ENCODE peak calls at places on chromosomes 13 and 19, in five cellular contexts. C is suprapubic skin, T is aorta, H is IMR-90, K is breast epithelium. A is an unnamed sample. For H3K4me1, the result is how much of the 10 kb centered on the place peaks cover.

GRCh38 chr19:5287066-5287465 is 53.5 kb downstream of the PTPRS start:
- DNase-seq in C (no peak), T (no peak), H (no peak), K (no peak), A (no peak)

GRCh38 chr19:49333426-49334288 is 1.5 kb upstream of the CD37 start:
- DNase-seq in C (peak), T (peak), H (peak), K (peak), A (peak)

GRCh38 chr13:29136341-29136740 is 316.2 kb downstream of the MTUS2 start:
- DNase-seq in C (no peak), T (no peak), H (no peak), K (no peak), A (no peak)

GRCh38 chr19:55986487-55986886 is at the start of gene NLRP5:
- DNase-seq in C (no peak), T (no peak), H (no peak), K (peak), A (no peak)

GRCh38 chr19:41298327-41298964 is 11.5 kb upstream of the CCDC97 start:
- DNase-seq in C (no peak), T (peak), H (peak), K (peak), A (peak)

GRCh38 chr19:33458171-33458633 is 63.4 kb downstream of the PEPD start:
- DNase-seq in C (peak), T (peak), H (no peak), K (peak), A (peak)

GRCh38 chr13:43446126-43446525 is 340.6 kb downstream of the ENOX1 start:
- DNase-seq in C (no peak), T (no peak), H (no peak), K (no peak), A (no peak)

GRCh38 chr13:68063181-68063580 is 833.0 kb upstream of the PCDH9 start:
- DNase-seq in C (no peak), T (no peak), H (no peak), K (no peak), A (no peak)

GRCh38 chr19:48571378-48572162 is 19.6 kb downstream of the SULT2B1 start:
- DNase-seq in C (no peak), T (no peak), H (no peak), K (peak), A (no peak)

GRCh38 chr19:46603195-46603637 is 2.1 kb downstream of the CALM3 start:
- DNase-seq in C (peak), T (peak), H (no peak), K (no peak), A (peak)

GRCh38 chr19:43483281-43483680 is 17.9 kb upstream of the LYPD3 start:
- DNase-seq in C (no peak), T (no peak), H (no peak), K (no peak), A (no peak)

GRCh38 chr19:44677019-44677809 is 5.9 kb downstream of the CEACAM19 start:
- DNase-seq in C (no peak), T (no peak), H (peak), K (no peak), A (no peak)

GRCh38 chr19:17755977-17756670 is 4.8 kb downstream of the FCHO1 start:
- DNase-seq in C (no peak), T (no peak), H (peak), K (no peak), A (no peak)

GRCh38 chr19:5220361-5220760 is 120.3 kb downstream of the PTPRS start:
- DNase-seq in C (no peak), T (no peak), H (no peak), K (no peak), A (no peak)

GRCh38 chr19:47776568-47776967 is 1.9 kb upstream of the SELENOW start:
- DNase-seq in C (no peak), T (no peak), H (no peak), K (no peak), A (no peak)

GRCh38 chr13:43905435-43906031 is 25.8 kb downstream of the LACC1 start:
- DNase-seq in C (no peak), T (no peak), H (peak), K (no peak), A (no peak)

GRCh38 chr19:19160489-19161035 is 9.5 kb downstream of the MEF2B start:
- DNase-seq in C (no peak), T (no peak), H (no peak), K (no peak), A (no peak)

GRCh38 chr19:47607564-47608073 is 1.3 kb upstream of the BICRA start:
- DNase-seq in C (no peak), T (no peak), H (no peak), K (no peak), A (no peak)

GRCh38 chr19:55626350-55626749 is 2.0 kb upstream of the ZNF784 start:
- DNase-seq in C (no peak), T (no peak), H (no peak), K (no peak), A (no peak)

GRCh38 chr19:7251502-7251901 is 42.7 kb downstream of the INSR start:
- DNase-seq in C (no peak), T (no peak), H (no peak), K (no peak), A (no peak)

GRCh38 chr19:23312515-23312914 is 62.3 kb upstream of the ZNF724 start:
- DNase-seq in C (no peak), T (no peak), H (peak), K (no peak), A (no peak)

GRCh38 chr13:40781717-40782116 is 7.7 kb upstream of the SLC25A15 start:
- DNase-seq in C (peak), T (no peak), H (no peak), K (no peak), A (no peak)
- H3K4me1 ChIP-seq in C (under half), T (under half), H (under half), K (under half), A (under half)

DNA sequence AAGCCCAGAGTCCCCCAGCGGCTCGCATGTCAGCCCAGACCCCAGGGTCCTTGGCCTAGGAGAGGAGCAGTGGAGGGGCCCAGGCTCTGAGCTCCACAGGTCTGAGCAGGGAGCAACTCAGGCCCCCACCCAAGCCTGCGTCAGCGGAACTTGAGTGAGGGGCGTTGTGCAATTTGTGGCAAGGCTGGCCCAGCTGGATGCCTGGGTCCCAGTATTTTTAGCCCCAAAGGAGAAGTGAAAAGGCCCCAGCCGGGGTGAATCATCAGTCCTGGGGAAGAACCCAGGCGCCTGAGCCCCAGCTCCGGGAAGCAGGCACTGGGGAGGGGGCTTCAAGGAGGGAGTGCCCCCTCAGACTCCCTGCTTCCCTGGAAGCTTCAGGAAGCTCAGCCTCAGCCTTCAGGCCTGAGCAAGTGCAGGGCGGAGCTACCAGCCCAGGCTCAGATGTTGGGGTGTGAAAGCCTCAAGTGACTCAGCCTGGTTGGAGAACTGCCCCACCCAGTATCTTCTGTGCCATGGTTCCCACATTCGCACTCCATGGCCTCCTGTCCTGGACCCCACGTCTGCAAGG is 7.2 kb downstream of the MED29 start:
- DNase-seq in C (peak), T (peak), H (peak), K (no peak), A (peak)
- H3K4me1 ChIP-seq in C (half or more), T (under half), H (under half), K (under half), A (under half)

GRCh38 chr13:47679391-47679790 is 321.7 kb downstream of the SUCLA2 start:
- DNase-seq in C (no peak), T (no peak), H (peak), K (no peak), A (no peak)

GRCh38 chr13:47675871-47676270 is 325.2 kb downstream of the SUCLA2 start:
- DNase-seq in C (no peak), T (no peak), H (no peak), K (no peak), A (no peak)

GRCh38 chr13:47678201-47678963 is 322.7 kb downstream of the SUCLA2 start:
- DNase-seq in C (no peak), T (no peak), H (no peak), K (no peak), A (no peak)

DNA sequence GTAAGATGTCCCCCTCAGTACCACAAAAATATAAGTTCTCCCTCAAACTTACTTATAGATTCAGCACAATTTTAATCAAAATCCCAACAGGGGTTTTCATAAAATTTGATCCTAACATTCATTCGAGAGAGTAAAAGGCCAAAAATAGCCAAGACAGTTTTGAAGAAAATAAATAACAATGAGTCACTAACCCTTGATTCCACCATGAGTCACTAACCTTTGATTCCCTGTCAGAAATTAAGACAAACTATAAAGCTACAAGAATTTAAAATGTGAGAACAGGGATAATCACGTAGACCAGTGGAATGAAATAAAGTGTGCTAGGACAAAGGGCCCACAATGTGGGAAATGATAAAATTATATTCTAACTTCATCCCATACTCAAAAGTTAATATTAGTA is 320.3 kb downstream of the SUCLA2 start:
- DNase-seq in C (no peak), T (no peak), H (peak), K (no peak), A (no peak)
- H3K4me1 ChIP-seq in C (under half), T (under half), H (under half), K (under half), A (under half)

GRCh38 chr13:50388481-50388880 is 373.2 kb downstream of the KCNRG start:
- DNase-seq in C (no peak), T (no peak), H (no peak), K (no peak), A (no peak)
- H3K4me1 ChIP-seq in C (under half), T (under half), H (under half), K (under half), A (under half)

DNA sequence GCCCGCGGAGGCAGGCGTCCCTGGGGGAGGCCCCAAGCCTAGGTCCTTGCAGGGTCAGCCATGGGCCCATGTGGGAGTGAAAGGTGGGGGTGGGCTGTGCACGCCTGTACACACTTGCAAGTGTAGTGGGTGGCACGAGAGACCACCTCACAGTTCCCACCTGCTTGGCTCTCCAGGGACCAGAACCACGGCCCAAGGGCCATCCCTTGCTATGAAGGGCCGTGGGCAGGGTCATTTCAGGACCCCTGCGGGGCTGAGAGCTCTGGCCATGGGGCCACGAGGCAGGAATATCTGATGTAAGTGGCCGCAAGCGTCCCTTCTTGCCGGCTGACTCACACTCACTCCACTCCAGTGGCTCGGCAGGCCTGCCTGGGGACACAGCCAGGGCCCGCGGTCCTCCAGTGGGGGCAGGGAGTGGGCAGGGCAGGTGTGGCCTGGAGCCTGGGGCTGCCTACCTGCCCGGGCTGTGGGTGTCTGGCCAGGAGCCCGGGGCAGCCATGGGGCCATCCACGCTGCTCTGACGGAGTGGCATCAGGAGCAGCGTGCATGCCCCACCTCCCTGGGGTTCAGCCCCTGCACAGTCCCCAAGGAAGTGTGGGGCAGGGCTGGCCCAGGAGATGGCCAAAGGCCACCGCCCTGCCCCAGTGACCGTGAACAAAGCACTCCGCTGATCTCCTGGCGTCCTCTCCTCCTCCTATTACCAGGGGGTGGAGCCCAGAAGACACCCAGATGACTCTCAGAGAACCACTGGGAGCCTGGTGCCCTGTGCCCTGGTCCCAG is 8.6 kb upstream of the MKNK2 start:
- DNase-seq in C (no peak), T (peak), H (peak), K (peak), A (peak)
- H3K4me1 ChIP-seq in C (half or more), T (under half), H (under half), K (under half), A (half or more)

GRCh38 chr19:1199531-1199930 is 6.0 kb upstream of the STK11 start:
- DNase-seq in C (no peak), T (no peak), H (no peak), K (no peak), A (no peak)

GRCh38 chr19:1206063-1206732 is 620 bp downstream of the STK11 start:
- DNase-seq in C (no peak), T (no peak), H (no peak), K (no peak), A (no peak)

GRCh38 chr19:1210227-1210538 is 4.6 kb downstream of the STK11 start:
- DNase-seq in C (no peak), T (no peak), H (no peak), K (no peak), A (no peak)

GRCh38 chr19:1206733-1207301 is 1.2 kb downstream of the STK11 start:
- DNase-seq in C (no peak), T (no peak), H (no peak), K (no peak), A (no peak)

DNA sequence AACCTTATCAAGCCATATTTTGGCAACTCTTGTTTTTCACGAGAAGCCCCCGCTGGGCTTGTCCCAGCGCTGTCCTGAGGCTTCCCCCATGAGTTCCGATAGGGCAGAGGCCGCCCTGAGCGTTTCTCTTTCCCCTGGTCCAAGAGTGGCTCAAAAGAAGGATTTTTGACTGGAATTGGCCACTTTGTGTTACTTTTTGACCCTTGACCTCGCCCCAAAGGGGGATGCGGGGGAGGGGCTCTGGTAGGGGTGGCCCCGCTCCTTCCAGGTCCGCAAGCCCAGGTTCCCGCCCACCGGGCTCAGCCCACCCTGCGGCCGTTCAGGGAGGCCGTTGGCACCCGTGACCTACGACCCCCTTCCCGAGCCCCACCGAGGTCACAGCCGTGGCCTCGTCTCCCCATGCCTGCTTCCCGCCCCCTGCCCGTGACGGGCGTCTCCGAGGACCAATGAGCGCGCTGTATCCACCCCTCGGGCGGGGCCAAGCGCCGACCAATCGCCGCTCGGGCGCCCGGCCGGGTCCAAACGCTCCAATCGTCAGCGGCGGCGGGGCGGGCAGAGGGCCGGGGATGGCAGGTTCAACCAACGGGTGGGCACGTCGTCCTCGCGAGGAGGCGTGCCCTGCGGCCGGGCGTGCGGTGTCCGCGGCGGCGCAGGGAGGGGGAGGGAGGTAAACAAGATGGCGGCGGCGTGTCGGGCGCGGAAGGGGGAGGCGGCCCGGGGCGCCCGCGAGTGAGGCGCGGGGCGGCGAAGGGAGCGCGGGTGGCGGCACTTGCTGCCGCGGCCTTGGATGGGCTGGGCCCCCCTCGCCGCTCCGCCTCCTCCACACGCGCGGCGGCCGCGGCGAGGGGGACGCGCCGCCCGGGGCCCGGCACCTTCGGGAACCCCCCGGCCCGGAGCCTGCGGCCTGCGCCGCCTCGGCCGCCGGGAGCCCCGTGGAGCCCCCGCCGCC is at the start of gene STK11:
- DNase-seq in C (peak), T (peak), H (peak), K (peak), A (peak)
- H3K4me1 ChIP-seq in C (under half), T (under half), H (under half), K (under half), A (under half)

GRCh38 chr19:13033819-13034611 is 38.7 kb downstream of the NFIX start:
- DNase-seq in C (no peak), T (peak), H (peak), K (peak), A (peak)
- H3K4me1 ChIP-seq in C (half or more), T (under half), H (under half), K (under half), A (half or more)

GRCh38 chr13:98305670-98306069 is 128.6 kb upstream of the RNF113B start:
- DNase-seq in C (no peak), T (no peak), H (no peak), K (no peak), A (no peak)

GRCh38 chr13:98309569-98310335 is 132.7 kb upstream of the RNF113B start:
- DNase-seq in C (no peak), T (no peak), H (no peak), K (no peak), A (no peak)

GRCh38 chr13:98308525-98308911 is 131.4 kb upstream of the RNF113B start:
- DNase-seq in C (no peak), T (no peak), H (no peak), K (no peak), A (no peak)

GRCh38 chr13:98307392-98307743 is 130.3 kb upstream of the RNF113B start:
- DNase-seq in C (no peak), T (no peak), H (no peak), K (no peak), A (no peak)

DNA sequence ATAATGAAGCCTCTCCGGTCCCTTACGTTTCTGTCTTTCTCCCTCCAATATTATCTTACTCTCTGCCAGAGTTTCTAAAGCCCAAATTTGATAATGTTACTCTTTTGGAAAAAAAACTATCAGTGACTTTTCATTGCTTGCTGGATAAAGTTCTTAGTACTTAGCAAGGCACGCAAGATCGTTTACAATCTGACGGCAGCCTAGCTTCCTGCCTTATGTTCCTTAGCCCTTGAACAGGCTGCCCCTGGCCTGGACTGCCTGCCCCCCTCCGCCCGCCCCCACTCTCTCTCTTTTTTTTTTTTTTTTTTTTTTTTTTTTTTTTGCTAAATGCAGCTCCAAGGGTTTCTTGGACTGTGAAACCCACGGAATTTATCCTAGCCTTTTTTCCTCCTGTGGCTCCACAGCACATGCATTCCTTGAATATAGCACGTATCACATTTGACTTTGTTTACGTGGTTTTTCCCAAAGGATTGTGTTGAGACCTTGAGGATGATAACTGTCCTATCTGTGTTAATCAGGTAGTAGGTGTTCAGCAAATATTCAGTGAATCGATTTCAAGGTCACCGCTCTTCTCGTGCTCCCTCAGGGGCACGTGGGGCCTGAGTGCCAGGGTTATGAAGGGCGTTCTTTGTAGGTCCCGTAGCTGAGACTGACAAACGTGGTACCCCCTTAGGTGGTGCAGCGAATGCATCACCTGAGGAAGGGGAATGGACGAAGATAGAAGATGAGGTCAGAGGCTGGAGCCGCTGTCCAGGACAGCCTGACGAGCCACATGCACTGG is 130.9 kb upstream of the RNF113B start:
- DNase-seq in C (no peak), T (no peak), H (peak), K (no peak), A (no peak)
- H3K4me1 ChIP-seq in C (under half), T (under half), H (under half), K (under half), A (under half)

A was measured in upper lobe of right lung.